ENCODE peak calls at places on chromosomes 5 and 9, in seven cellular contexts. S is testis; K is AG10803; Z is fibroblast of lung; F is CD4-positive, alpha-beta T cell; T is PC-9; Y is fibroblast of pulmonary artery. D is an unnamed sample.

GRCh38 chr9:134217431-134218210 is 53.3 kb upstream of the RNU6ATAC start:
- DNase-seq in S (no peak), K (no peak), Z (no peak), F (no peak), T (no peak), Y (no peak), D (no peak)

GRCh38 chr5:27472000-27472763 is 433.8 kb upstream of the CDH9 start:
- DNase-seq in S (peak), K (peak), Z (peak), F (no peak), T (peak), Y (peak), D (peak)

GRCh38 chr5:79561525-79561893 is 47.6 kb upstream of the HOMER1 start:
- DNase-seq in S (no peak), K (no peak), Z (no peak), F (no peak), T (no peak), Y (no peak), D (no peak)

GRCh38 chr9:77495834-77496671 is 152.1 kb downstream of the GNA14 start:
- DNase-seq in S (peak), K (peak), Z (peak), F (no peak), T (no peak), Y (peak), D (no peak)

GRCh38 chr9:875119-875962 is 33.8 kb downstream of the DMRT1 start:
- DNase-seq in S (no peak), K (no peak), Z (no peak), F (no peak), T (no peak), Y (no peak), D (no peak)

GRCh38 chr9:687034-687785 is 154.3 kb upstream of the DMRT1 start:
- DNase-seq in S (no peak), K (no peak), Z (no peak), F (no peak), T (no peak), Y (no peak), D (no peak)

GRCh38 chr5:65928860-65929259 is 2.5 kb downstream of the ERBIN start:
- DNase-seq in S (no peak), K (no peak), Z (no peak), F (no peak), T (no peak), Y (no peak), D (no peak)

GRCh38 chr9:91417602-91418218 is 5.9 kb downstream of the NFIL3 start:
- DNase-seq in S (peak), K (peak), Z (no peak), F (no peak), T (no peak), Y (no peak), D (no peak)

GRCh38 chr5:169296456-169297220 is 4.3 kb downstream of the SLIT3 start:
- DNase-seq in S (no peak), K (peak), Z (peak), F (no peak), T (no peak), Y (peak), D (no peak)

GRCh38 chr9:68446836-68447235 is 90.4 kb downstream of the PGM5 start:
- DNase-seq in S (no peak), K (no peak), Z (no peak), F (no peak), T (no peak), Y (no peak), D (no peak)

GRCh38 chr5:128644863-128645262 is 106.8 kb upstream of the FBN2 start:
- DNase-seq in S (no peak), K (peak), Z (peak), F (no peak), T (no peak), Y (peak), D (no peak)

GRCh38 chr9:19914044-19914443 is 125.2 kb upstream of the SLC24A2 start:
- DNase-seq in S (no peak), K (no peak), Z (no peak), F (no peak), T (no peak), Y (no peak), D (no peak)

GRCh38 chr5:67065237-67065636 is 131.4 kb downstream of the CD180 start:
- DNase-seq in S (no peak), K (no peak), Z (no peak), F (no peak), T (no peak), Y (no peak), D (peak)

GRCh38 chr5:151553130-151553670 is 37.9 kb downstream of the FAT2 start:
- DNase-seq in S (no peak), K (no peak), Z (no peak), F (no peak), T (no peak), Y (no peak), D (no peak)

GRCh38 chr9:3887121-3887797 is 361.5 kb upstream of the RFX3 start:
- DNase-seq in S (no peak), K (no peak), Z (no peak), F (no peak), T (no peak), Y (no peak), D (no peak)

GRCh38 chr5:168011096-168011495 is 280.3 kb upstream of the WWC1 start:
- DNase-seq in S (no peak), K (peak), Z (no peak), F (no peak), T (no peak), Y (no peak), D (no peak)

GRCh38 chr5:81426347-81426746 is 32.4 kb upstream of the ACOT12 start:
- DNase-seq in S (no peak), K (no peak), Z (no peak), F (no peak), T (no peak), Y (no peak), D (no peak)

GRCh38 chr5:20323323-20323722 is 335.3 kb upstream of the CDH18 start:
- DNase-seq in S (no peak), K (no peak), Z (no peak), F (no peak), T (no peak), Y (no peak), D (no peak)

GRCh38 chr5:39470021-39470420 is 45.2 kb upstream of the DAB2 start:
- DNase-seq in S (no peak), K (no peak), Z (no peak), F (no peak), T (peak), Y (no peak), D (no peak)

GRCh38 chr5:78518365-78519197 is 130.0 kb downstream of the LHFPL2 start:
- DNase-seq in S (peak), K (peak), Z (peak), F (no peak), T (peak), Y (peak), D (no peak)

GRCh38 chr5:6730407-6730806 is 17.2 kb downstream of the TENT4A start:
- DNase-seq in S (no peak), K (no peak), Z (no peak), F (no peak), T (no peak), Y (no peak), D (no peak)

GRCh38 chr9:129208191-129209091 is 30.4 kb upstream of the IER5L start:
- DNase-seq in S (no peak), K (no peak), Z (no peak), F (no peak), T (no peak), Y (no peak), D (no peak)

GRCh38 chr5:178234121-178234752 is 1.6 kb upstream of the PHYKPL start:
- DNase-seq in S (no peak), K (no peak), Z (no peak), F (no peak), T (peak), Y (no peak), D (no peak)

GRCh38 chr5:178235600-178235998 is 3.0 kb upstream of the PHYKPL start:
- DNase-seq in S (no peak), K (no peak), Z (no peak), F (no peak), T (peak), Y (no peak), D (no peak)

GRCh38 chr5:178236685-178237084 is 4.1 kb upstream of the PHYKPL start:
- DNase-seq in S (peak), K (peak), Z (no peak), F (no peak), T (no peak), Y (no peak), D (no peak)

GRCh38 chr5:178236126-178236525 is 3.5 kb upstream of the PHYKPL start:
- DNase-seq in S (no peak), K (no peak), Z (no peak), F (no peak), T (peak), Y (no peak), D (no peak)

DNA sequence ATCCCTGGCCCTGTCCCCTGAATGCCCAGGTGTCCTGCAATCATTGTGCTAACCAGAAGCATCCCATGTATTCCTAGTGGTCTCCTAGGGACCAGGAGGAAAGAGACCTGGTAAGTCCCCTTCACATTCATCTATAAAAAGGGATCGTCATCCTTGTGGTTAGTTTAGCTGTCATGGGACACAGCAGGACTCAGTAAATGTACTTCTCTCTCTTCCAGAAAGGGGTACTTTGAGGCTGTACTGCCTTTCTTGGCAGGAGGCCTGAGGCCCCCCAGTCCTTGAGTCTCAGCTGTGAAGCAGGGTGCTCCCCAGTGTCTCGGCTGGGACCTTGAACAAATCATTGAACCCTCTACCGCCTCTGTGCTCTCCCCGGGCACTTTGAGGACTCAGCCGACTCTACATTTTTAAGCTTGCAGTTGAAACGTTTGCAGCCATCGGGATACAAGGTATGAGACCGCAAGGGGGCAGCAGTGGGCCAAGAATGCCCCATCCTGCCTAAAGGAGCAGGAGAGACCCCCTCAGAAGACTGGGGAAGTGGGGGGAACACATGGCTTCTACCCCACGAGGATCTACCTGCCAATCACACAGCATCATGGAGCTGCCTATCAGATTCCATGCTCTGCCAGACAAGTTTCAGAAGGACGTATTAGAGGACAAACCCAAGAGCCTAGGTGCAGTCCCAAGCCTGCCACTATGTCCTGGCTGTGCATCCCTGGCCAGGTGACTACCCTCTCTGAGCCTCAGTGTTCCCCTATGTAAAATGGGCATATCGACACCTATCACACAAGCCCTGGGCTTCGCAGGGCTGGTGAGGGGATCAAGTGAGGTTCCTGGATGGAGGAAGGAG is 2.4 kb upstream of the PHYKPL start:
- DNase-seq in S (peak), K (peak), Z (peak), F (peak), T (peak), Y (peak), D (peak)
- TF ChIP-seq CTCF in S (peak), K (peak), Z (peak), F (peak), T (peak), Y (peak), D (peak)

DNA sequence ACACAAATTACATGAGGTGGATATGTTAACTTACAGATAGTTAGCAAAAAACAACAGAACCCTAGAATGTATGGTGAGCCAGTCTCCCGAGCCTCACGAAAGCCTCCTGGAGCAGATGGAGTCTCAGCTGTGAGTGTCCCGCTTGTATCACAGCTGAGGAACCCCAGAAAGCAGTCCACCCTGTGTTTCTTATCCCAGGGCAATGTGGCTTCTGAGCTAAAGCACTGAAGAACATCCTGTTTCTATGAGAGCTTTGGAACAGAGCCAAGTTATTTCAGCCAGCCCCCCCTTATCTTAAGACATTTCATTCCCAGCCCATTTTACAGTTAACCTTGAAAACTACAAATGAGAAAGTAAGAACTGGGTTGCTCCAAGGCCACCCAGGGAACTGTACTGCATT is 1220.9 kb upstream of the CDH6 start:
- DNase-seq in S (no peak), K (no peak), Z (no peak), F (no peak), T (no peak), Y (no peak), D (no peak)
- TF ChIP-seq CTCF in S (no peak), K (no peak), Z (no peak), F (no peak), T (no peak), Y (no peak), D (no peak)

GRCh38 chr5:181223729-181224389 is 778 bp downstream of the TRIM41 start:
- DNase-seq in S (peak), K (no peak), Z (peak), F (no peak), T (no peak), Y (no peak), D (peak)

GRCh38 chr5:181221792-181222629 is 1.1 kb upstream of the TRIM41 start:
- DNase-seq in S (peak), K (peak), Z (peak), F (peak), T (peak), Y (peak), D (peak)

GRCh38 chr5:181224390-181225234 is 1.5 kb downstream of the TRIM41 start:
- DNase-seq in S (no peak), K (no peak), Z (no peak), F (no peak), T (no peak), Y (no peak), D (peak)

GRCh38 chr5:181222630-181223040 is 446 bp upstream of the TRIM41 start:
- DNase-seq in S (no peak), K (no peak), Z (no peak), F (no peak), T (no peak), Y (no peak), D (no peak)

DNA sequence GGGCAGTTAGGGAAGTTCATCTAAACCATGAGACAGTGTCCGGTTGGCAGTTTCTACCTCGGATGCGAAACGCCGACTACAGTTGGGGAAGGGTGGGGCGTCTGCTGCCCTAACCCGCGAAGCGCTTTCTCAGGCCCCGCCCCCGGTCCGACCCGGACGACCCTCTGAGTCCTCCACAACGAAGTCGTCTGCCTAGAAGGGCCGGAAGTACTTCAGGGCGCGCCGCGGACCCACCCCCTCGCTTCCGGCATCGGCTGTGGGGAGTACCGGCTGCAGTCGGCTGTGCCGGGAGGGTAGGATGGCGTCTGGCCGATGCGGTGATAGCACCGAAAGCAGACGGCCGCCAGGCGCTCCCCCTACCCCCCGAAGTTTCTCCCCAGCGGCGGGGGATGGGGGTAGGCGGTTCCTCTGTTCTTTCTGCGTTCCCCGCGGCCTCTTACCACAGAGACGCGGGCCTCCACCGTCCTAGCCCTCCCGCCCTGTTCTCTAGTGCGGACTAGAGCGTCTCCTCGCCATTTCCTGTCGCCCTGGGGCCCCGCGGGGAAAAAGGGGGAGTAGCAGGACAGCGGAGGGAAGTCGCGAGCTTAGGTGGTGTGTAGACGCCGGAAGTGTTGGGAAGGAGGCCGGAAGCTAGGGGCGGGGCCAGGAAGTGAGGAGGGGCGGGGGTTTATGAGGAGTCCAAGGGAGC is at the start of gene TRIM41:
- DNase-seq in S (peak), K (peak), Z (peak), F (peak), T (peak), Y (peak), D (peak)
- TF ChIP-seq CTCF in S (no peak), K (peak), Z (no peak), F (no peak), T (no peak), Y (peak), D (no peak)

DNA sequence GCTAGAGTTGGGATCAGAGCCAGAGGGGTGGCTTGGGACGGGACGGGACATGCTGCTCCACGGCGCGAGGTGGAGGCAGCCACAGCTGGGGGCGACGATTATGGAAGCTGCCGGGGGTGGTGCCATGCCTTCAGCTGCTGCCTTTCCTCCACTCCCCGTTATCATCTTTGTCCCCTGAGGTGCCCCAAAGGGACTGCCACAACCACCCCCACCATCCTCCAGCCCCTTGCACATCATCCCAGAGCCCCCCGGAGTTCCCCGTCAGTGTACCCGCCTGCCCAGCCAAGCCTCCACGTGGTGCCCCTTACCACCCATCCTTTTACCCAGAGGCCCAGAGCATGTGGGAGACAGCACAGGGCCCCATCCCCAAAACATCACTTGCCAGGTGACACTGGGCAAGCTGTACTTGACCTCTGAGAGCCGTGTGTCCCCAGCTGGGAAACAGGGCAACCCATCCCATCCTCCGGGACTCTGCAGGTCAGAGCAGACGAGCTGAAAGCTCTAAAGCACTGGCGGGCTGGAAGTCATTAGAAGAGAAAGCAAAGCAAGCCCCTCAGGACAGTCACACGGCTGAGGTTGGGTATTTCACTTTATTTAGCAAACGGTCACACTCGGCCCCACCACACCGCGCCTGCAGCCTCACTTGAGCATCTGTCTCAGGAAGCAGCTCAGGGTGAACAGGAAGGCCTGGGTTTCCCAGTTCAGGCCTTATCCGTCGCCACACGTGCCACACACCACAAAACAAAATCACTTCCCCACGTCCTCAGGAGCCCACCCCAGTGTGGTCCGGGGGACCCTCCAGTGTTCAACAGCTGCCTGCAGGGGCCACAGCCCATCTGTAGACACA is 19.5 kb upstream of the MXD3 start:
- DNase-seq in S (no peak), K (no peak), Z (no peak), F (no peak), T (no peak), Y (no peak), D (no peak)
- TF ChIP-seq CTCF in S (no peak), K (no peak), Z (no peak), F (no peak), T (no peak), Y (no peak), D (no peak)

GRCh38 chr9:109779711-109780452 is at the start of gene PALM2AKAP2:
- DNase-seq in S (peak), K (peak), Z (peak), F (no peak), T (peak), Y (peak), D (no peak)
- TF ChIP-seq CTCF in S (no peak), K (peak), Z (no peak), F (no peak), T (no peak), Y (peak), D (no peak)

GRCh38 chr5:3590967-3591900 is 4.4 kb upstream of the IRX1 start:
- DNase-seq in S (no peak), K (no peak), Z (no peak), F (no peak), T (no peak), Y (no peak), D (no peak)
- TF ChIP-seq CTCF in S (no peak), K (peak), Z (no peak), F (no peak), T (no peak), Y (no peak), D (no peak)

DNA sequence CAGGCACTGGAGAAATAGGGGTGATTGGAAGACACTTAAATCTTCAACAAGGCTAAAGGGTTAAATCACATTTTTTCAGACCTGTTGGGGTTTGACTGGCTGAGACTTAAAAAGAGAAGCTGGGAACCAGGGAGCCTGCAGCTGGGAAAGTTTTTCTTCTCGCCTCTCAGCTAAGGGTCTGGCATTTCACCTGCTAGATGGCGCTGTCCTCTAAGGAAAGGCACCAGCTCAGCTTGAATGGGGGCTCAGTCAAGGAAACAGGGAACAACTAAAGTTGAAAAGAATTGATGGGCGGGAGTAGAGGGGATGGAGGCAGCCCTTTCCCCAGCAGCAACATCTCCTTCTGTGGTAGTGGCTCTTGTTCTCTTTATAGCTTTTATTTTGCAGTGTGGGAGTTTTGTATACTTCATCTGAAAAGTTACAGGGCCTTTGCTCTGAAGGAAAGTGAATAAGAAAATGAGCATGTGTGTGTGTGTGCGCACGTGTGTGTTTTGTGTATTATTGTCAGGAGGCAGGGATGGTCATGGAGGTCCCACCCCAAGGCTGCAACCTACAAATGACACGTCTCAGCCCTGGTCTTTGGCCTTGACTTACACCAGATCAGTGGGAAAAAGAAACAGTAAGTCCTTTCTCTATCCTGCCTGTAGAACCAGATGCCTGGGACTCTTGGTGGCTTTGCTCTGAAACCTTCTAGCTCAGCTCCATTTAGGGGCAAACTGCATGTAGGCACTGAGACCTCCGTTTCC is 316.1 kb upstream of the CLINT1 start:
- DNase-seq in S (peak), K (peak), Z (peak), F (peak), T (no peak), Y (peak), D (peak)
- TF ChIP-seq CTCF in S (peak), K (peak), Z (peak), F (peak), T (peak), Y (peak), D (peak)